ENCODE peak calls at places on chromosomes 12 and 14, in ten cellular contexts. K is omental fat pad, O is astrocyte, W is hepatocyte, A is progenitor cell of endocrine pancreas, D is Panc1, H is HCT116, I is left ventricle myocardium inferior, U is OCI-LY7, S is prostate gland. Z is an unnamed sample.

GRCh38 chr12:49982246-49983229 is 9.8 kb downstream of the AQP6 start:
- DNase-seq in K (no peak), O (no peak), W (no peak), A (no peak), D (no peak), H (no peak), I (no peak), U (no peak), S (no peak), Z (no peak)

GRCh38 chr12:26523708-26524150 is 309.3 kb downstream of the ITPR2 start:
- DNase-seq in K (peak), O (peak), W (peak), A (no peak), D (no peak), H (no peak), I (peak), U (no peak), S (peak), Z (no peak)

GRCh38 chr14:22316473-22316872 is 272.6 kb downstream of the DAD1 start:
- DNase-seq in K (no peak), O (no peak), W (no peak), A (no peak), D (no peak), H (no peak), I (no peak), U (no peak), S (no peak), Z (no peak)

GRCh38 chr12:111025792-111026430 is 105.5 kb upstream of the MYL2 start:
- DNase-seq in K (no peak), O (no peak), W (no peak), A (no peak), D (no peak), H (no peak), I (no peak), U (no peak), S (no peak), Z (no peak)

GRCh38 chr14:69685716-69686115 is 74.3 kb downstream of the SUSD6 start:
- DNase-seq in K (no peak), O (peak), W (peak), A (no peak), D (no peak), H (no peak), I (peak), U (no peak), S (peak), Z (no peak)

GRCh38 chr14:105582639-105583038 is 56.3 kb downstream of the TMEM121 start:
- DNase-seq in K (no peak), O (no peak), W (peak), A (no peak), D (no peak), H (no peak), I (no peak), U (peak), S (no peak), Z (peak)

GRCh38 chr12:122486805-122487426 is 13.8 kb downstream of the ZCCHC8 start:
- DNase-seq in K (no peak), O (no peak), W (no peak), A (no peak), D (no peak), H (no peak), I (no peak), U (no peak), S (no peak), Z (no peak)

GRCh38 chr12:131454418-131455217 is 256.3 kb upstream of the SFSWAP start:
- DNase-seq in K (no peak), O (no peak), W (peak), A (peak), D (peak), H (peak), I (no peak), U (peak), S (no peak), Z (peak)

GRCh38 chr14:93309430-93309966 is 23.3 kb downstream of the BTBD7 start:
- DNase-seq in K (no peak), O (no peak), W (no peak), A (no peak), D (no peak), H (no peak), I (no peak), U (no peak), S (no peak), Z (no peak)

GRCh38 chr12:130090564-130090963 is 71.7 kb upstream of the FZD10 start:
- DNase-seq in K (no peak), O (no peak), W (no peak), A (no peak), D (no peak), H (no peak), I (no peak), U (no peak), S (no peak), Z (no peak)

GRCh38 chr14:54881761-54882401 is 20.7 kb downstream of the GCH1 start:
- DNase-seq in K (no peak), O (no peak), W (no peak), A (no peak), D (no peak), H (no peak), I (no peak), U (peak), S (no peak), Z (no peak)

GRCh38 chr14:56585461-56586084 is 6.0 kb downstream of the TMEM260 start:
- DNase-seq in K (no peak), O (peak), W (no peak), A (no peak), D (peak), H (no peak), I (no peak), U (no peak), S (no peak), Z (no peak)

GRCh38 chr12:42916143-42916542 is 326.6 kb upstream of the PRICKLE1 start:
- DNase-seq in K (no peak), O (no peak), W (peak), A (no peak), D (no peak), H (no peak), I (no peak), U (no peak), S (no peak), Z (no peak)

GRCh38 chr12:64825143-64826011 is 930 bp downstream of the TBC1D30 start:
- DNase-seq in K (no peak), O (no peak), W (no peak), A (no peak), D (no peak), H (no peak), I (no peak), U (no peak), S (no peak), Z (no peak)

GRCh38 chr12:12333407-12333831 is 16.6 kb downstream of the MANSC1 start:
- DNase-seq in K (no peak), O (peak), W (no peak), A (no peak), D (no peak), H (no peak), I (no peak), U (no peak), S (no peak), Z (no peak)

GRCh38 chr12:116878567-116879508 is 2.4 kb downstream of the HRK start:
- DNase-seq in K (no peak), O (no peak), W (no peak), A (no peak), D (no peak), H (no peak), I (no peak), U (no peak), S (no peak), Z (no peak)

GRCh38 chr14:43692706-43693105 is 814.4 kb downstream of the FSCB start:
- DNase-seq in K (no peak), O (no peak), W (no peak), A (no peak), D (no peak), H (no peak), I (no peak), U (no peak), S (no peak), Z (no peak)

GRCh38 chr12:269216-269615 is 6.6 kb upstream of the SLC6A13 start:
- DNase-seq in K (no peak), O (no peak), W (peak), A (no peak), D (no peak), H (no peak), I (no peak), U (no peak), S (peak), Z (no peak)

GRCh38 chr12:47231456-47231855 is 151.7 kb upstream of the AMIGO2 start:
- DNase-seq in K (no peak), O (peak), W (peak), A (no peak), D (no peak), H (no peak), I (no peak), U (no peak), S (no peak), Z (no peak)

GRCh38 chr14:43308411-43308810 is 1198.7 kb downstream of the FSCB start:
- DNase-seq in K (no peak), O (no peak), W (no peak), A (no peak), D (no peak), H (no peak), I (no peak), U (no peak), S (no peak), Z (no peak)

GRCh38 chr12:4272014-4272975 is 1.3 kb upstream of the CCND2 start:
- DNase-seq in K (no peak), O (peak), W (peak), A (peak), D (no peak), H (no peak), I (peak), U (peak), S (peak), Z (peak)

GRCh38 chr12:74752196-74752595 is 214.6 kb downstream of the ATXN7L3B start:
- DNase-seq in K (no peak), O (no peak), W (no peak), A (no peak), D (no peak), H (no peak), I (no peak), U (no peak), S (no peak), Z (no peak)

GRCh38 chr12:88579572-88579940 is 715 bp downstream of the KITLG start:
- DNase-seq in K (no peak), O (no peak), W (peak), A (peak), D (no peak), H (no peak), I (peak), U (no peak), S (peak), Z (no peak)

GRCh38 chr14:30125322-30125944 is 197.8 kb upstream of the PRKD1 start:
- DNase-seq in K (no peak), O (no peak), W (no peak), A (no peak), D (no peak), H (no peak), I (no peak), U (no peak), S (no peak), Z (no peak)

GRCh38 chr12:59940676-59941342 is 345.0 kb downstream of the SLC16A7 start:
- DNase-seq in K (no peak), O (no peak), W (peak), A (no peak), D (no peak), H (no peak), I (no peak), U (no peak), S (no peak), Z (no peak)

GRCh38 chr12:131399000-131399399 is 311.9 kb upstream of the SFSWAP start:
- DNase-seq in K (no peak), O (no peak), W (no peak), A (no peak), D (no peak), H (no peak), I (no peak), U (no peak), S (no peak), Z (no peak)

GRCh38 chr12:43009307-43009706 is 419.8 kb upstream of the PRICKLE1 start:
- DNase-seq in K (no peak), O (peak), W (no peak), A (no peak), D (no peak), H (no peak), I (no peak), U (no peak), S (no peak), Z (no peak)

GRCh38 chr12:51028126-51028810 is 2.1 kb upstream of the SLC11A2 start:
- DNase-seq in K (no peak), O (no peak), W (peak), A (no peak), D (peak), H (no peak), I (no peak), U (peak), S (peak), Z (no peak)

GRCh38 chr12:12357697-12358476 is 1.0 kb downstream of the BORCS5 start:
- DNase-seq in K (no peak), O (no peak), W (no peak), A (no peak), D (no peak), H (no peak), I (no peak), U (peak), S (no peak), Z (no peak)

GRCh38 chr12:4293942-4294505 is 20.5 kb downstream of the CCND2 start:
- DNase-seq in K (no peak), O (no peak), W (no peak), A (no peak), D (no peak), H (no peak), I (no peak), U (no peak), S (no peak), Z (no peak)

GRCh38 chr14:83520837-83521236 is 1987.2 kb upstream of the SEL1L start:
- DNase-seq in K (no peak), O (peak), W (no peak), A (no peak), D (no peak), H (no peak), I (no peak), U (no peak), S (no peak), Z (no peak)

GRCh38 chr12:42921741-42922511 is 332.4 kb upstream of the PRICKLE1 start:
- DNase-seq in K (no peak), O (peak), W (peak), A (no peak), D (no peak), H (no peak), I (no peak), U (no peak), S (peak), Z (no peak)

GRCh38 chr12:30692470-30692869 is 3.2 kb downstream of the IPO8 start:
- DNase-seq in K (no peak), O (peak), W (no peak), A (no peak), D (no peak), H (no peak), I (no peak), U (no peak), S (no peak), Z (no peak)

GRCh38 chr14:49769171-49769570 is 1.2 kb downstream of the KLHDC2 start:
- DNase-seq in K (no peak), O (peak), W (no peak), A (no peak), D (no peak), H (no peak), I (no peak), U (peak), S (no peak), Z (no peak)

GRCh38 chr12:75977952-75978671 is 53.5 kb downstream of the PHLDA1 start:
- DNase-seq in K (no peak), O (peak), W (peak), A (no peak), D (peak), H (peak), I (no peak), U (peak), S (peak), Z (peak)

GRCh38 chr12:132852496-132852895 is 23.8 kb upstream of the GOLGA3 start:
- DNase-seq in K (no peak), O (no peak), W (no peak), A (no peak), D (no peak), H (no peak), I (no peak), U (no peak), S (no peak), Z (no peak)

GRCh38 chr12:90953956-90954421 is 987 bp downstream of the CCER1 start:
- DNase-seq in K (no peak), O (no peak), W (no peak), A (no peak), D (no peak), H (no peak), I (no peak), U (peak), S (no peak), Z (no peak)

GRCh38 chr12:53233671-53234091 is 1.7 kb upstream of the RARG start:
- DNase-seq in K (no peak), O (no peak), W (no peak), A (no peak), D (no peak), H (no peak), I (no peak), U (no peak), S (no peak), Z (no peak)
- TF ChIP-seq CTCF in K (no peak), O (no peak), W (no peak), A (no peak), D (no peak), H (no peak), I (no peak), U (no peak), S (no peak), Z (no peak)

DNA sequence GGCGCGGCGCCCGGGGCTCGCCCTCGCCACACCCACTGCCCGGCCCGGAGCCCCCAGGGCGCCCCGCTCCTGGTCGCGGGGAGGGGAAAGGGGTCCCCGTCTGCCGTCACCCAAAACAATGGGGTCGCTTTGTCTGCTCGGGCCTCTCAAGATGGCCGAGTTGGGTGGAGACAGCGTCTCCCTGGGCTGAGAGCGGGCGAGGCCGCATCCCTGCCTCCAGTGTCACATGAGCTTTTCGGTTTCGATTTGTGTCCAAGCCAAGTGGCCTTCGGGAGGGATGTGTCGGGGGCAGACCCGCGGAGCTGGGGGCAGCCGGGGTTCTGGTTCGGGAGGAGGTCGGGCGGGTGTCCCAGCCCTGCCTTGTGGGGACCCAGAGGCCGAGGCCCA is 765 bp downstream of the DYNC1H1 start:
- DNase-seq in K (peak), O (no peak), W (peak), A (peak), D (no peak), H (peak), I (peak), U (peak), S (peak), Z (peak)
- TF ChIP-seq CTCF in K (no peak), O (no peak), W (no peak), A (no peak), D (no peak), H (no peak), I (no peak), U (no peak), S (no peak), Z (no peak)

GRCh38 chr14:28141662-28142061 is 624.9 kb upstream of the FOXG1 start:
- DNase-seq in K (no peak), O (no peak), W (no peak), A (no peak), D (no peak), H (no peak), I (no peak), U (no peak), S (no peak), Z (no peak)

GRCh38 chr14:28143340-28143739 is 623.2 kb upstream of the FOXG1 start:
- DNase-seq in K (no peak), O (no peak), W (no peak), A (no peak), D (no peak), H (no peak), I (no peak), U (no peak), S (no peak), Z (no peak)

GRCh38 chr14:28142400-28143015 is 624.1 kb upstream of the FOXG1 start:
- DNase-seq in K (no peak), O (no peak), W (peak), A (no peak), D (no peak), H (no peak), I (no peak), U (no peak), S (no peak), Z (no peak)
- TF ChIP-seq CTCF in K (no peak), O (peak), W (peak), A (peak), D (peak), H (no peak), I (no peak), U (no peak), S (no peak), Z (no peak)

GRCh38 chr12:101706403-101706802 is 9.0 kb downstream of the CHPT1 start:
- DNase-seq in K (no peak), O (no peak), W (no peak), A (no peak), D (no peak), H (no peak), I (no peak), U (no peak), S (no peak), Z (no peak)
- TF ChIP-seq CTCF in K (no peak), O (no peak), W (no peak), A (no peak), D (no peak), H (no peak), I (no peak), U (no peak), S (no peak), Z (no peak)

GRCh38 chr14:63203618-63204406 is 431 bp upstream of the RHOJ start:
- DNase-seq in K (no peak), O (peak), W (peak), A (peak), D (peak), H (no peak), I (peak), U (no peak), S (peak), Z (no peak)
- TF ChIP-seq CTCF in K (no peak), O (peak), W (peak), A (peak), D (no peak), H (no peak), I (peak), U (no peak), S (no peak), Z (no peak)

DNA sequence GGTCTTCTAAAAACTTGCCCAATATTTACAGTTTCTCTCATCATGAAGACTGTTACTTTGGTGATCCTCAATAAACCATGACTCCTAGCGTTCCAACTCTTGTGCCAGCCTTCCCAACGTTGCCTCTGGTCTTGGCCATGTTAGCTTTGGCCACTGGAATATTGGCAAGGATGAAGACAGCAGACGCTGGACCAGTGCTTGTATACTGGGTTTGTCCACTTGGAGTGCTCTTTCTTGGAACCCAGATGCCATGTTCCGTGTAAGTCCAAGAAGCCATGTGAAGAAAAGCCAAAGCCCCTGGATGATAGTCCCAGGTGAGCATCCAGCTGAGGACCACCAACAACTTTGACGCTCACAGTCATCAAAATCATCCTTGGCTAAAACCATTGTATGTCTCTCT is 379.6 kb downstream of the NUAK1 start:
- DNase-seq in K (no peak), O (no peak), W (no peak), A (no peak), D (no peak), H (peak), I (no peak), U (no peak), S (no peak), Z (no peak)
- TF ChIP-seq CTCF in K (no peak), O (no peak), W (no peak), A (no peak), D (no peak), H (peak), I (no peak), U (no peak), S (no peak), Z (no peak)

Z was measured in natural killer cell.